ENCODE peak calls at places on chromosomes 7 and 10, in four cellular contexts. R is fibroblast of pulmonary artery; A is NCI-H446 treated with DMSO at 0.1 percent for 48 hours; E is stimulated activated CD4-positive, alpha-beta T cell treated with anti-CD3 and anti-CD28 coated beads, Interleukin-2, amount 100 ng/mL, for 4 hours. T is an unnamed sample.

GRCh38 chr10:7787150-7787856 is 490 bp downstream of the KIN start:
- DNase-seq in A (no peak), E (no peak), R (no peak), T (no peak)

GRCh38 chr7:66321283-66321682 is 116.1 kb downstream of the TPST1 start:
- DNase-seq in A (no peak), R (no peak), E (no peak), T (no peak)

GRCh38 chr7:101113860-101114259 is 13.0 kb upstream of the SERPINE1 start:
- DNase-seq in R (no peak), A (no peak), E (no peak), T (no peak)

GRCh38 chr7:133112335-133112734 is 30.4 kb upstream of the CHCHD3 start:
- DNase-seq in E (no peak), R (no peak), A (no peak), T (no peak)

GRCh38 chr7:16563281-16564022 is 36.8 kb downstream of the LRRC72 start:
- DNase-seq in A (no peak), R (no peak), E (no peak), T (no peak)

GRCh38 chr7:25863727-25864116 is 288.3 kb upstream of the NFE2L3 start:
- DNase-seq in A (peak; percentile 24), R (no peak), E (no peak), T (no peak)

GRCh38 chr10:43781480-43782361 is 133.0 kb upstream of the ZNF32 start:
- DNase-seq in A (no peak), R (no peak), E (peak; percentile 6), T (no peak)

GRCh38 chr7:28315565-28316420 is 96.5 kb upstream of the CREB5 start:
- DNase-seq in R (peak; percentile 26), A (no peak), E (no peak), T (no peak)

GRCh38 chr10:133044502-133044901 is 43.2 kb upstream of the ADGRA1 start:
- DNase-seq in E (no peak), A (no peak), R (peak; percentile 11), T (no peak)

GRCh38 chr10:90992462-90992861 is 71.6 kb upstream of the ANKRD1 start:
- DNase-seq in R (no peak), E (no peak), A (no peak), T (no peak)

GRCh38 chr7:98395481-98395880 is 5.4 kb downstream of the BAIAP2L1 start:
- DNase-seq in R (no peak), E (no peak), A (no peak), T (no peak)

GRCh38 chr10:102004376-102004775 is 51.6 kb downstream of the ARMH3 start:
- DNase-seq in R (peak; percentile 81), E (no peak), A (no peak), T (no peak)

GRCh38 chr7:111168182-111168581 is 77.3 kb downstream of the LRRN3 start:
- DNase-seq in E (no peak), R (peak; percentile 35), A (peak; percentile 76), T (no peak)

GRCh38 chr7:88226886-88227516 is 7.2 kb upstream of the SRI start:
- DNase-seq in A (no peak), E (no peak), R (peak; percentile 81), T (no peak)

GRCh38 chr7:103148131-103148993 is 537 bp downstream of the NAPEPLD start:
- DNase-seq in A (no peak), E (no peak), R (no peak), T (no peak)

GRCh38 chr7:85201209-85201608 is 14.4 kb upstream of the SEMA3D start:
- DNase-seq in R (no peak), E (no peak), A (no peak), T (no peak)

GRCh38 chr7:157786375-157787274 is 449.8 kb downstream of the DNAJB6 start:
- DNase-seq in E (no peak), R (no peak), A (no peak), T (no peak)

T was measured in NCI-H524 treated with DMSO at 0.1 percent for 48 hours.